ENCODE peak calls at places on chromosomes 4 and X, in seven cellular contexts. A is H1, I is IMR-90, H is A549, Q is SK-N-SH, S is K562, E is GM12878. C is an unnamed sample.

GRCh38 chr4:170214731-170215130 is 125.0 kb upstream of the AADAT start:
- DNase-seq in H (no peak), I (no peak), A (no peak), Q (no peak), E (no peak), S (no peak), C (no peak)

GRCh38 chr4:149999485-150000074 is 78.7 kb upstream of the DCLK2 start:
- DNase-seq in I (peak), E (no peak), A (no peak), Q (peak), S (no peak), H (peak), C (peak)

GRCh38 chr4:155999743-156000142 is 46.1 kb upstream of the CTSO start:
- DNase-seq in Q (no peak), S (no peak), E (no peak), A (peak), I (no peak), H (no peak), C (no peak)

GRCh38 chr4:1347410-1347864 is 429 bp downstream of the UVSSA start:
- DNase-seq in I (peak), S (no peak), H (peak), E (no peak), Q (peak), A (no peak), C (peak)

GRCh38 chr4:56512166-56512565 is 6.6 kb downstream of the ARL9 start:
- DNase-seq in S (no peak), A (no peak), Q (no peak), E (no peak), H (no peak), I (peak), C (no peak)

GRCh38 chr4:128322986-128323385 is 35.4 kb upstream of the PGRMC2 start:
- DNase-seq in H (peak), S (no peak), E (no peak), A (no peak), Q (no peak), I (peak), C (peak)

GRCh38 chrX:150536455-150537116 is 31.8 kb upstream of the MTM1 start:
- DNase-seq in I (no peak), Q (no peak), S (peak), E (no peak), H (peak), A (no peak), C (no peak)

GRCh38 chr4:184845367-184846011 is 19.7 kb upstream of the ACSL1 start:
- DNase-seq in E (no peak), H (no peak), Q (no peak), A (no peak), S (no peak), I (peak), C (peak)

GRCh38 chr4:157363366-157363765 is 142.8 kb downstream of the GRIA2 start:
- DNase-seq in Q (no peak), E (no peak), A (no peak), I (no peak), S (no peak), H (no peak), C (no peak)

GRCh38 chr4:951186-951585 is 18.9 kb downstream of the TMEM175 start:
- DNase-seq in A (no peak), I (no peak), H (no peak), S (no peak), Q (no peak), E (no peak), C (no peak)

GRCh38 chrX:630922-631496 is 418 bp downstream of the SHOX start:
- DNase-seq in I (no peak), Q (no peak), E (no peak), A (no peak), H (no peak), S (no peak), C (no peak)

GRCh38 chrX:634306-634958 is 3.8 kb downstream of the SHOX start:
- DNase-seq in A (no peak), Q (no peak), I (no peak), E (no peak), S (no peak), H (no peak), C (no peak)

GRCh38 chrX:633043-633654 is 2.6 kb downstream of the SHOX start:
- DNase-seq in A (no peak), I (no peak), S (no peak), Q (no peak), H (no peak), E (no peak), C (no peak)

GRCh38 chrX:633655-634305 is 3.2 kb downstream of the SHOX start:
- DNase-seq in I (no peak), H (no peak), Q (no peak), E (no peak), S (no peak), A (no peak), C (no peak)

GRCh38 chrX:632391-633042 is 1.9 kb downstream of the SHOX start:
- DNase-seq in Q (no peak), S (no peak), H (no peak), E (no peak), A (no peak), I (no peak), C (no peak)
- TF ChIP-seq RFX5 in Q (no peak), S (no peak), H (no peak), E (no peak), A (no peak), I (no peak), C (no peak)

GRCh38 chr4:74583066-74583700 is 138.2 kb downstream of the AREG start:
- DNase-seq in Q (no peak), A (no peak), S (no peak), H (no peak), E (no peak), I (peak), C (no peak)

GRCh38 chr4:74583757-74584156 is 138.8 kb downstream of the AREG start:
- DNase-seq in I (peak), S (no peak), H (no peak), E (no peak), Q (no peak), A (no peak), C (peak)

DNA sequence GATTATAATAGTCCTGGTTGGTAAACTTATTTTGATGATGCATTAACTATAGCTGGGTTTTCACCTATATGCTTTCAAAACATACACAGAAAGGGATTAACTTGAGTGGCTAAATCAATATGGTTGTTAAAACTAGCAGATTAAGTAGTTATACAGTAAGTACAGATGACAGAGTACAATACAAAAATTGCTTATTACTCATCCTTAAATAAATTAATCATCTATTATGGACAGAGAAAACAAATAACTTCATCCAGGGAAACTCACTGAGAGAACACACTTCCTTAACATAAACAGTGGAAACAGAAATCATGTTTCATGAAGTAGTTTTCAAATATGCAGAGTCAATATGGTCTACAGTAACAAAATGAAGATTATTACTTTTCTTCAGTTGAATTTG is 133.4 kb downstream of the AREG start:
- DNase-seq in A (no peak), Q (no peak), I (no peak), E (no peak), S (no peak), H (no peak), C (no peak)
- TF ChIP-seq RFX5 in A (no peak), Q (no peak), I (no peak), E (no peak), S (no peak), H (no peak), C (no peak)

GRCh38 chrX:49041683-49042529 is 1.3 kb downstream of the TFE3 start:
- DNase-seq in A (no peak), I (peak), Q (peak), H (peak), E (no peak), S (peak), C (no peak)
- TF ChIP-seq RFX5 in A (no peak), I (no peak), Q (no peak), H (no peak), E (no peak), S (no peak), C (no peak)

GRCh38 chrX:96483642-96484160 is 200.9 kb upstream of the DIAPH2 start:
- DNase-seq in I (no peak), H (no peak), S (no peak), Q (no peak), E (no peak), A (peak), C (no peak)
- TF ChIP-seq RFX5 in I (no peak), H (no peak), S (no peak), Q (no peak), E (no peak), A (no peak), C (no peak)

DNA sequence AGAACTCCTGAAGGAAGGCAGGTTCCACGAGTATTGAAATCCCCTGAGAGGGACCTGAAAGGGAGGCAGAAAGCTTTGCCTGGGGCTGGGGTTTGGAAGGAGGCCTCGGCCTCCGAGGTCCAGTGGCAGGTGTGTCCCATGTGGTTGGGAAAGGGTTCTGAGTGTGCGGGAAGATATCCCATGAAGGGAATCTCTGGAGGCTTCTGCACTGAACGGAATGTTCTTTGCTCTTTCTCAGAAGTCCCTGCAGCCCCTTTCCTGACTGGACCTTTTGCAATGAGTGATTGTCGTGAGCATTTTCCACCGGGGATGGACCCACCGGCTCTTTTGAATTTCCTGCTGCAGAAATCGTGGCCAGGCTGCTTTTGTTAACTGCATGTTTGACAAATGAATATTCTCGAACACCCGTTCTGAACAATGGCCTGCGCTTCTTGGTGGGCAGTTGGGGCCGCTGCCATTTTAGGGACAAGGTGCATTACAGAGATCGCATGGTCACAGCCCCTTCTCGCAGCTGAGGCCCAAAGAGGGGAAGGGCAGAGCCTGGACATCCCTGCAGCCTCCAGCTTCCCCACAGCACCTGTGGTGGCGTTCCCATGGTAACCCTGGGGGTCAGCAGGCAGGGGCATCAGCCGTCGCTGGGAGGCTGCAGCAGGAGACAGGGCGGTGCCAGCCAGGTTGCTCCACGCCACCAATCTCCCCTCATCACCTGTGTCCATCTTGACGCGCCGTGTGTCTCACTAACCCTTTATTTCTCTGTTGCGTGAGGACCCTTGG is 18.3 kb upstream of the HTRA3 start:
- DNase-seq in A (no peak), I (no peak), H (no peak), E (no peak), S (no peak), Q (no peak), C (no peak)
- TF ChIP-seq RFX5 in A (no peak), I (no peak), H (no peak), E (no peak), S (no peak), Q (no peak), C (no peak)

C was measured in HepG2.